ENCODE peak calls at places on chromosomes 12 and 14, in six cellular contexts. E is IMR-90, Y is H9, O is mesenchymal stem cell, N is trophoblast cell, T is H1. L is an unnamed sample.

GRCh38 chr14:32514236-32514635 is 185.1 kb downstream of the AKAP6 start:
- DNase-seq in E (peak), Y (no peak), O (no peak), N (no peak), T (no peak), L (no peak)

GRCh38 chr14:79583738-79584405 is 627.4 kb downstream of the DIO2 start:
- DNase-seq in E (peak), Y (no peak), O (peak), N (no peak), T (no peak), L (no peak)

GRCh38 chr12:66596189-66596588 is 82.7 kb downstream of the GRIP1 start:
- DNase-seq in E (peak), Y (no peak), O (no peak), N (no peak), T (no peak), L (no peak)

GRCh38 chr12:106245767-106246166 is 2.1 kb downstream of the CKAP4 start:
- DNase-seq in E (peak), Y (peak), O (peak), N (peak), T (no peak), L (no peak)

GRCh38 chr14:105334383-105335230 is 20.1 kb downstream of the PACS2 start:
- DNase-seq in E (no peak), Y (peak), O (no peak), N (no peak), T (no peak), L (no peak)

GRCh38 chr12:133130808-133131128 is 341 bp downstream of the ZNF10 start:
- DNase-seq in E (no peak), Y (no peak), O (no peak), N (no peak), T (no peak), L (no peak)

GRCh38 chr12:69269736-69270135 is 30.4 kb downstream of the CPSF6 start:
- DNase-seq in E (no peak), Y (no peak), O (no peak), N (no peak), T (no peak), L (no peak)

GRCh38 chr14:33229269-33229924 is 290.7 kb downstream of the NPAS3 start:
- DNase-seq in E (no peak), Y (no peak), O (peak), N (no peak), T (no peak), L (no peak)

GRCh38 chr14:24094839-24095195 is 706 bp downstream of the PCK2 start:
- DNase-seq in E (no peak), Y (no peak), O (no peak), N (peak), T (no peak), L (no peak)

GRCh38 chr12:123942277-123942653 is 30.4 kb downstream of the CCDC92 start:
- DNase-seq in E (peak), Y (no peak), O (peak), N (no peak), T (no peak), L (no peak)

GRCh38 chr14:23182372-23183014 is 967 bp downstream of the SLC7A8 start:
- DNase-seq in E (no peak), Y (peak), O (no peak), N (no peak), T (peak), L (no peak)

GRCh38 chr12:3273409-3273853 is 196.3 kb downstream of the TSPAN9 start:
- DNase-seq in E (peak), Y (no peak), O (peak), N (no peak), T (no peak), L (no peak)

GRCh38 chr12:6234214-6234613 is 34.0 kb downstream of the CD9 start:
- DNase-seq in E (peak), Y (no peak), O (no peak), N (no peak), T (no peak), L (no peak)

GRCh38 chr14:24984846-24985589 is 64.9 kb downstream of the STXBP6 start:
- DNase-seq in E (no peak), Y (no peak), O (no peak), N (peak), T (no peak), L (no peak)

GRCh38 chr14:77186911-77187648 is 5.5 kb downstream of the TMEM63C start:
- DNase-seq in E (peak), Y (no peak), O (no peak), N (no peak), T (no peak), L (peak)

GRCh38 chr14:50381823-50382287 is 14.8 kb downstream of the CDKL1 start:
- DNase-seq in E (no peak), Y (no peak), O (no peak), N (no peak), T (no peak), L (no peak)

GRCh38 chr14:31221266-31221665 is 13.7 kb upstream of the HECTD1 start:
- DNase-seq in E (no peak), Y (no peak), O (no peak), N (no peak), T (no peak), L (no peak)

GRCh38 chr14:93962701-93963601 is 13.4 kb downstream of the ASB2 start:
- DNase-seq in E (peak), Y (no peak), O (peak), N (no peak), T (no peak), L (no peak)

GRCh38 chr14:35480119-35480769 is 53.7 kb upstream of the INSM2 start:
- DNase-seq in E (peak), Y (no peak), O (peak), N (no peak), T (no peak), L (no peak)

GRCh38 chr12:21456291-21456780 is 18.9 kb downstream of the PYROXD1 start:
- DNase-seq in E (no peak), Y (no peak), O (no peak), N (no peak), T (no peak), L (no peak)

GRCh38 chr12:113497709-113498108 is 26.0 kb upstream of the LHX5 start:
- DNase-seq in E (no peak), Y (no peak), O (no peak), N (no peak), T (no peak), L (no peak)

GRCh38 chr12:8420506-8420905 is 35.3 kb upstream of the CLEC6A start:
- DNase-seq in E (no peak), Y (peak), O (no peak), N (no peak), T (no peak), L (no peak)

GRCh38 chr12:116996648-116997047 is 85.9 kb downstream of the FBXW8 start:
- DNase-seq in E (peak), Y (no peak), O (no peak), N (no peak), T (no peak), L (no peak)

GRCh38 chr14:103124501-103125001 is 1.3 kb downstream of the TNFAIP2 start:
- DNase-seq in E (no peak), Y (no peak), O (no peak), N (no peak), T (no peak), L (no peak)

GRCh38 chr14:87877877-87878276 is 115.1 kb downstream of the GALC start:
- DNase-seq in E (no peak), Y (no peak), O (no peak), N (no peak), T (no peak), L (no peak)

GRCh38 chr12:75720807-75721206 is 209.4 kb upstream of the KRR1 start:
- DNase-seq in E (no peak), Y (peak), O (no peak), N (no peak), T (no peak), L (no peak)

GRCh38 chr12:124094733-124095132 is 121.7 kb downstream of the ZNF664 start:
- DNase-seq in E (no peak), Y (no peak), O (no peak), N (no peak), T (no peak), L (no peak)

GRCh38 chr12:101783150-101783549 is 43.9 kb upstream of the SYCP3 start:
- DNase-seq in E (no peak), Y (no peak), O (peak), N (no peak), T (no peak), L (no peak)

GRCh38 chr12:96219700-96220206 is 25.6 kb downstream of the ELK3 start:
- DNase-seq in E (peak), Y (peak), O (peak), N (peak), T (peak), L (no peak)

DNA sequence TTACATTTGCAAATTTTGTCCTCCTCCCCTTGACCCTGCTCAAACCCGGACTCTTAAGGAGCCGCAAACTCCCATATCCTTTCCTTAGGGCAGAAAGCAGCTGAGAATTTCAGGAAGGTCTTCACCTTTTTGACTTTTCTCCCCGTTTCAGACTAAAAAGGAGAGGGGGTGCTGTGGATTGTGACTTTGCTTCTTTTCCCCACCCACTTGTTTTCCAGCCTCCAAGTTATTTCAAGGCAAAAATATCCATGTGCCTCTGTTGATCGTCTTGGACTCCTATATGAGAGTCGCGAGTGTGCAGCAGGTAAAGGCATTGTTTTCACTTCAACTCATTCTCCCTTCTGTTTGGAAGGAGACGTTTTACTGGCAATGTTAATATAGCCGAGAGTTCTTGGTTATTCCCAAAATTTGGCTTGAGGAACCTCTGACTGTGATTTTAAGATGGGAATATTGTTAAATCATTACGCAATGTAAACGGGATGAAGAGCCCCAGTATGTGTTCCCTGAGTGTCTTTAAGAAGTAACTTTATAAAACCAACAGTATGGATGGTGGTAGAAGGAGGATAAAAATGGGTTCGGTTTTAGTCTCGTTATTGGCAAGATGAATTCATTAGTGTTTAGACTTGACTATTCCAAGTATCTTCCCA is 663 bp downstream of the LRRK2 start:
- DNase-seq in E (no peak), Y (no peak), O (no peak), N (no peak), T (no peak), L (no peak)
- H3K14ac ChIP-seq in E (peak), Y (no peak), O (no peak), N (no peak), T (no peak), L (no peak)

GRCh38 chr12:42790761-42791151 is 201.2 kb upstream of the PRICKLE1 start:
- DNase-seq in E (peak), Y (no peak), O (peak), N (no peak), T (no peak), L (no peak)
- H3K14ac ChIP-seq in E (peak), Y (no peak), O (no peak), N (no peak), T (no peak), L (no peak)

GRCh38 chr14:75525969-75526368 is 3.7 kb downstream of the BATF start:
- DNase-seq in E (no peak), Y (no peak), O (no peak), N (no peak), T (no peak), L (no peak)
- H3K14ac ChIP-seq in E (no peak), Y (no peak), O (no peak), N (no peak), T (no peak), L (no peak)

DNA sequence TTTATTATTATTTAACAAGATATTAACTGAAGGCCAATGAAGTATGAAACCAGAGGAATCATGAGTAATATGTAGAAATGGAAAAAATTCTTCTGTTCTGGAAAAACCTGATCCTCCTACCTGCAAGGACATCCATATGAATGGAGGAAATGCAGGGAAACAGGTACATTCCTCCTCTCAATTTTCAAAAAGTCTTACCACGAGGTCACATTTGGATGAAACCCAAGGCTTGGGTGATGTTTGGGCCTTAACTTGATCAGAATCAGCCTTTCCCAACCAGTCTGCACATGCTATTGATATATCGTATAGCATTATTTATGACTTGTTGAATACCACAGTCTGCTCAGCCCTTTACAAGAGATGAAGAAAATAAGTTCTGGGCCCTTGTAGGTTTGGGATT is 166.9 kb upstream of the TBX3 start:
- DNase-seq in E (no peak), Y (no peak), O (no peak), N (peak), T (no peak), L (no peak)
- H3K14ac ChIP-seq in E (no peak), Y (no peak), O (no peak), N (no peak), T (no peak), L (no peak)

GRCh38 chr14:73810478-73811163 is 41.0 kb upstream of the PTGR2 start:
- DNase-seq in E (no peak), Y (no peak), O (no peak), N (no peak), T (no peak), L (no peak)

GRCh38 chr14:73811164-73811503 is 40.5 kb upstream of the PTGR2 start:
- DNase-seq in E (no peak), Y (no peak), O (no peak), N (no peak), T (no peak), L (no peak)

GRCh38 chr14:73804636-73805035 is 47.0 kb upstream of the PTGR2 start:
- DNase-seq in E (no peak), Y (no peak), O (no peak), N (no peak), T (no peak), L (no peak)

GRCh38 chr14:73807439-73807838 is 44.2 kb upstream of the PTGR2 start:
- DNase-seq in E (no peak), Y (no peak), O (no peak), N (no peak), T (no peak), L (no peak)

GRCh38 chr14:73809386-73809785 is 42.2 kb upstream of the PTGR2 start:
- DNase-seq in E (no peak), Y (no peak), O (no peak), N (no peak), T (no peak), L (no peak)
- H3K14ac ChIP-seq in E (no peak), Y (no peak), O (no peak), N (no peak), T (no peak), L (no peak)

GRCh38 chr12:88558341-88558867 is 21.9 kb downstream of the KITLG start:
- DNase-seq in E (no peak), Y (no peak), O (no peak), N (no peak), T (no peak), L (no peak)
- H3K14ac ChIP-seq in E (no peak), Y (no peak), O (no peak), N (no peak), T (no peak), L (no peak)

GRCh38 chr14:38735006-38735405 is 368.0 kb downstream of the SEC23A start:
- DNase-seq in E (no peak), Y (no peak), O (no peak), N (no peak), T (no peak), L (no peak)

GRCh38 chr14:38731962-38732361 is 371.1 kb downstream of the SEC23A start:
- DNase-seq in E (no peak), Y (no peak), O (no peak), N (no peak), T (no peak), L (no peak)

GRCh38 chr14:38737657-38738056 is 365.4 kb downstream of the SEC23A start:
- DNase-seq in E (no peak), Y (peak), O (no peak), N (no peak), T (no peak), L (no peak)
- H3K14ac ChIP-seq in E (no peak), Y (no peak), O (no peak), N (no peak), T (no peak), L (no peak)

GRCh38 chr14:100076133-100076532 is 10.9 kb downstream of the EVL start:
- DNase-seq in E (peak), Y (peak), O (peak), N (peak), T (peak), L (no peak)

GRCh38 chr14:100070310-100070709 is 5.1 kb downstream of the EVL start:
- DNase-seq in E (no peak), Y (no peak), O (no peak), N (no peak), T (no peak), L (no peak)

GRCh38 chr14:100074431-100075100 is 9.3 kb downstream of the EVL start:
- DNase-seq in E (no peak), Y (no peak), O (no peak), N (no peak), T (no peak), L (no peak)

GRCh38 chr14:100071545-100071944 is 6.3 kb downstream of the EVL start:
- DNase-seq in E (no peak), Y (no peak), O (no peak), N (no peak), T (no peak), L (no peak)

DNA sequence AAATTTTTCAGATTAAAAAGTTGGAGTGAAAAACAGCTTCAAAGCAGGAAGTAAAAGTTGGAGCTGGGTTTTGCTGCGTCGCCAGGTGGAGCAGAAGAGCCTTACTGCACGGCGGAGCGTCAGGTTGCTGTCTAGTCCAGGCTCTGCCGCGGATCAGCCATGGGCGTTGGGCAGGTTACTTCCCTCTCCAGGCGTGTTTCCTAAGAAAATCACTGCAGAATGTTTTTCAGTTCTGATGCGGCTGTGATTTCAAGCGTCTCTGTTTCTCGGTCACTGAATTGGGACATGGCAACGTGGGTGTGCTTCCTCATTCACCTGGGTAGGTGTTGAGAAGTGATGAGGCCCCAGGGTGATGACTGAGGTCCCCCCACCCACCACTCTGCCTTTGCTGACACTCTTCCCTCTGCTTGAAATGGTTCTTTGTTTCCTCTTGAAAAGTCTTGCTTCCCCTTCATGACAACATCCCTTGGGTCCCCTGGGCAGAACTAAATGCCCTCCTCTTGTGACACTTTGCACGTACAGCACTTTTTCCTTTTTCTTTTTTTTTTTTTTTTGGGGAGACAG is 7.6 kb downstream of the EVL start:
- DNase-seq in E (no peak), Y (no peak), O (no peak), N (peak), T (no peak), L (no peak)
- H3K14ac ChIP-seq in E (no peak), Y (no peak), O (no peak), N (no peak), T (no peak), L (no peak)

L was measured in neuronal stem cell.